ENCODE peak calls at places on chromosomes 11 and 22, in six cellular contexts. D is choroid plexus epithelial cell, I is foreskin fibroblast, T is thoracic aorta, Q is ovary, L is PC-9. M is an unnamed sample.

GRCh38 chr22:28410050-28410816 is 269.4 kb downstream of the TTC28 start:
- DNase-seq in T (no peak), Q (no peak), L (no peak), I (peak; percentile 74), D (peak; percentile 66), M (peak; percentile 53)

GRCh38 chr11:131744847-131745246 is 374.4 kb downstream of the NTM start:
- DNase-seq in Q (no peak), I (peak; percentile 69), T (no peak), L (no peak), D (peak; percentile 75), M (peak; percentile 53)

GRCh38 chr11:72041364-72042058 is 38.8 kb downstream of the NUMA1 start:
- DNase-seq in D (peak; percentile 78), T (peak; percentile 17), I (peak; percentile 88), Q (peak; percentile 71), L (no peak), M (peak; percentile 78)

GRCh38 chr11:1422481-1422880 is 32.7 kb downstream of the BRSK2 start:
- DNase-seq in T (no peak), D (peak; percentile 29), I (no peak), Q (no peak), L (no peak), M (peak; percentile 11)

GRCh38 chr11:124759268-124760204 is 2.6 kb downstream of the ESAM start:
- DNase-seq in L (no peak), I (no peak), Q (no peak), T (no peak), D (no peak), M (peak; percentile 67)

GRCh38 chr11:129643031-129643721 is 172.5 kb upstream of the TMEM45B start:
- DNase-seq in Q (no peak), L (peak; percentile 98), T (no peak), I (peak; percentile 83), D (peak; percentile 65), M (peak; percentile 23)

GRCh38 chr22:43077121-43077877 is 11.9 kb downstream of the TTLL1 start:
- DNase-seq in I (peak; percentile 19), T (no peak), D (no peak), Q (no peak), L (no peak), M (no peak)

GRCh38 chr11:94593030-94593429 is 25.9 kb downstream of the PIWIL4 start:
- DNase-seq in L (no peak), D (peak; percentile 28), Q (no peak), T (no peak), I (peak; percentile 80), M (peak; percentile 22)

GRCh38 chr22:45878051-45878764 is 98.8 kb downstream of the WNT7B start:
- DNase-seq in Q (no peak), D (no peak), T (no peak), L (no peak), I (no peak), M (no peak)

GRCh38 chr11:24935059-24935458 is 438.2 kb downstream of the LUZP2 start:
- DNase-seq in T (no peak), D (peak; percentile 44), L (no peak), I (no peak), Q (no peak), M (no peak)

GRCh38 chr11:46521947-46522681 is 71.7 kb downstream of the AMBRA1 start:
- DNase-seq in I (peak; percentile 41), T (no peak), Q (no peak), D (peak; percentile 47), L (no peak), M (peak; percentile 20)
- TF ChIP-seq CTCF in I (peak; percentile 21), T (no peak), Q (no peak), D (peak; percentile 46), L (peak; percentile 31), M (peak; percentile 25)

GRCh38 chr22:44330188-44330726 is 17.5 kb upstream of the SHISAL1 start:
- DNase-seq in Q (no peak), L (no peak), T (no peak), I (no peak), D (no peak), M (no peak)

GRCh38 chr22:44332946-44333345 is 20.2 kb upstream of the SHISAL1 start:
- DNase-seq in Q (no peak), D (no peak), T (no peak), L (no peak), I (no peak), M (no peak)

GRCh38 chr22:44333847-44334635 is 21.3 kb upstream of the SHISAL1 start:
- DNase-seq in Q (no peak), I (no peak), T (no peak), D (no peak), L (no peak), M (no peak)

GRCh38 chr22:44330727-44331660 is 18.2 kb upstream of the SHISAL1 start:
- DNase-seq in Q (no peak), L (no peak), T (no peak), D (no peak), I (no peak), M (no peak)

GRCh38 chr22:44331881-44332714 is 19.3 kb upstream of the SHISAL1 start:
- DNase-seq in I (peak; percentile 57), Q (no peak), D (no peak), T (no peak), L (no peak), M (peak; percentile 27)
- H3K4me3 ChIP-seq in I (peak overlapping the region; percentile 46), Q (peak overlapping the region; percentile 30), D (peak overlapping the region; percentile 17), T (peak overlapping the region; percentile 56), L (peak overlapping the region; percentile 60), M (peak overlapping the region; percentile 33)

DNA sequence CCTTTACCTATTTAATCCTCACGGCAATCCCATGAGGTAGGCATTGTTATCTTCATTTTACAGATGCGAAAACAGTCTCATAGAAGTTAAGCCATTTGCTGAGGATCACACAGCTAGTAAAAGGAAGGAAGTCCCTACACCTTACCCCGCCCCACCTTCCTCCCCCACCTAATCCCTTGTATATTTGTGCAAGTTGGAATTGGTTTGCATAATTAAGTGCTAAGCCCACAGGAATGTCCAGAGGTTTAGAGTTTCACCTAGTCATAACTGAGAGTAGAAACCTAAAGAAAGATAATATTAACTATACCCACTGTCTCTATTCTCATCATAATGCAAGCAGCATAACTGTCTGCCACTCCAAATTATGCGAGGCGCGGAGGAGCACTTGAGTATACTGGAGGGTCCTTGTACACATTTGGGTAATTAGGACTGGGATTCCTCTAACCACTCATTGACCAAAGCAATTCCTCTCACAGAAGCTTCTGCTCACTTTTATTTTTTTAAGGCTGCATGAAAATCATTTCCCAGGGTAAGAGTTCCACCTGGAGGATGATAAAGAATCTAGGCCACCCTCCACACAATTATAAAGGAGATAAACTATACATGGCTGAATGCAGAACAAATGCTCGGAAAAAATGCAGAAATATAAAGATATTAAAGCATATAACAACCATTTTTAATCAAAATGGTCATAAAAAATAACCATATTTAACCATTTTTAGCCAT is 199.9 kb downstream of the FAM181B start:
- DNase-seq in Q (no peak), I (no peak), T (no peak), L (no peak), D (no peak), M (no peak)
- TF ChIP-seq CTCF in Q (no peak), I (no peak), T (no peak), L (no peak), D (no peak), M (no peak)

GRCh38 chr11:67278135-67278938 is 10.8 kb upstream of the ANKRD13D start:
- DNase-seq in D (no peak), I (no peak), T (no peak), L (no peak), Q (no peak), M (no peak)
- H3K4me3 ChIP-seq in D (no peak overlapping the region), I (no peak overlapping the region), T (peak overlapping the region; percentile 68), L (no peak overlapping the region), Q (no peak overlapping the region), M (no peak overlapping the region)

GRCh38 chr11:115624065-115624464 is 119.8 kb upstream of the CADM1 start:
- DNase-seq in L (no peak), T (no peak), I (no peak), Q (no peak), D (no peak), M (no peak)
- TF ChIP-seq CTCF in L (no peak), T (no peak), I (no peak), Q (no peak), D (no peak), M (no peak)

GRCh38 chr11:104812416-104812815 is 85.8 kb downstream of the CASP12 start:
- DNase-seq in T (no peak), D (no peak), Q (no peak), L (peak; percentile 34), I (no peak), M (no peak)
- H3K4me3 ChIP-seq in T (no peak overlapping the region), D (no peak overlapping the region), Q (no peak overlapping the region), L (no peak overlapping the region), I (no peak overlapping the region), M (no peak overlapping the region)

DNA sequence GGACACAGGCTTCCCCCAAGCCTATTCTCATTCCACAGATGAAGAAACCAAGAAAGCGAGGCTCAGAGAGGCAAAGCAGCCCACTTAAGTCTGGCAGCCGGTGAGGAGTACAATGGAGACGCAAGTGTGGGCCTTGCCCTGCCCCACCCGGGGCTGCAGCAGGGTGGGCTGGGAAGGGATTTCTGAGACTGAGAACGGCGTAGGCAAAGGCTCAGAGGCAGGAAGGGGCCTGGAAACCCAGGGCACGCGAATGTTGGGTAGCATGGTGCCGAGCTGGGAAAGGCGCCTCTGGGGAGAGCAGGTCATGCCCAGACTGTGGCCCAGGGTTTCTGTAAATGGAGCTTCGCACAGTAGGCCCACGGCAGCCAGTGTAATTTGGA is 47.5 kb upstream of the SHISAL1 start:
- DNase-seq in T (no peak), L (no peak), Q (no peak), D (no peak), I (no peak), M (no peak)
- TF ChIP-seq CTCF in T (no peak), L (no peak), Q (no peak), D (no peak), I (no peak), M (no peak)

DNA sequence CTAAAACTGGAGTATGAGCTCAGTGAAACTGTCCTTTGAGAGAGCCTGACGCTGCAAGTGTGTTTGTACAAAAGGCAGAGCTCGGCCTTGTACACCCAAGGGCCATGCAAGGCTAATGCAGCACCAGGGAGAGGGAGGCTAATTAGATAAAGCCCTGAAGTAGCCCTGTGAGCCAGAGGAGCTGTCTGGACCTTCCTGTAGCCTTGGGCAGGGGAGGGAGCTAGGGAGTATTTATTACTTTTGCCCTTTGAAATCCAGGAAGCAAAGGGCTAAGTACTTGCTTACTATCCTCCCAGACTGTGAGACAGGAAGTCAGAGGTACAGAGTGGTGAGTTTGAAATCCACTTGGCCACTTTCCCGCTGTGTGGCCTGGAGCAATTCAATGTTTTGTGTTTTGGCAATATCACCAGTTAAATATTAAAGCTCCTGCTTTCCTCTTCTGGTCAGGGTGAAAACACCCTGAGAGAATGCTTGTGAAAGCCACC is 10.2 kb upstream of the LDHA start:
- DNase-seq in Q (peak; percentile 79), L (peak; percentile 96), I (peak; percentile 94), T (peak; percentile 19), D (peak; percentile 92), M (peak; percentile 91)
- H3K4me3 ChIP-seq in Q (no peak overlapping the region), L (peak overlapping the region; percentile 35), I (no peak overlapping the region), T (peak overlapping the region; percentile 22), D (no peak overlapping the region), M (peak overlapping the region; percentile 14)

M was measured in fibroblast of pulmonary artery.